ENCODE peak calls at places on chromosomes 7 and 10, in ten cellular contexts. One of them, this sample, is unnamed.
A peak's percentile ranks its signal among the peaks of the same experiment; 100 is the strongest.

GRCh38 chr10:75663947-75664664 is 232.7 kb downstream of the LRMDA start:
- DNase-seq in OCI-LY7: no peak
- DNase-seq in GF-D8: no peak
- DNase-seq in C1 segment of cervical spinal cord: no peak
- DNase-seq in GM12865: no peak
- DNase-seq in HTR-8/SVneo: no peak
- DNase-seq in cerebellar cortex: no peak
- DNase-seq in SHP77: no peak
- DNase-seq in heart left ventricle: no peak
- DNase-seq in RWPE1: no peak
- DNase-seq in this sample: no peak

GRCh38 chr10:69421611-69422308 is 5.0 kb upstream of the TACR2 start:
- DNase-seq in OCI-LY7: no peak
- DNase-seq in GF-D8: peak; percentile 70
- DNase-seq in C1 segment of cervical spinal cord: no peak
- DNase-seq in GM12865: no peak
- DNase-seq in HTR-8/SVneo: no peak
- DNase-seq in cerebellar cortex: no peak
- DNase-seq in SHP77: peak; percentile 61
- DNase-seq in heart left ventricle: peak; percentile 90
- DNase-seq in RWPE1: no peak
- DNase-seq in this sample: no peak

GRCh38 chr7:31850066-31850465 is 163.1 kb downstream of the PPP1R17 start:
- DNase-seq in OCI-LY7: no peak
- DNase-seq in GF-D8: no peak
- DNase-seq in C1 segment of cervical spinal cord: no peak
- DNase-seq in GM12865: no peak
- DNase-seq in HTR-8/SVneo: no peak
- DNase-seq in cerebellar cortex: no peak
- DNase-seq in SHP77: no peak
- DNase-seq in heart left ventricle: no peak
- DNase-seq in RWPE1: no peak
- DNase-seq in this sample: no peak

GRCh38 chr10:130377986-130378545 is 241.9 kb downstream of the GLRX3 start:
- DNase-seq in OCI-LY7: no peak
- DNase-seq in GF-D8: no peak
- DNase-seq in C1 segment of cervical spinal cord: no peak
- DNase-seq in GM12865: no peak
- DNase-seq in HTR-8/SVneo: no peak
- DNase-seq in cerebellar cortex: no peak
- DNase-seq in SHP77: no peak
- DNase-seq in heart left ventricle: no peak
- DNase-seq in RWPE1: no peak
- DNase-seq in this sample: no peak

GRCh38 chr7:115805458-115805857 is 225.1 kb downstream of the TFEC start:
- DNase-seq in OCI-LY7: no peak
- DNase-seq in GF-D8: no peak
- DNase-seq in C1 segment of cervical spinal cord: no peak
- DNase-seq in GM12865: no peak
- DNase-seq in HTR-8/SVneo: no peak
- DNase-seq in cerebellar cortex: no peak
- DNase-seq in SHP77: no peak
- DNase-seq in heart left ventricle: no peak
- DNase-seq in RWPE1: peak; percentile 4
- DNase-seq in this sample: no peak

GRCh38 chr7:12975387-12975786 is 288.0 kb downstream of the ARL4A start:
- DNase-seq in OCI-LY7: no peak
- DNase-seq in GF-D8: no peak
- DNase-seq in C1 segment of cervical spinal cord: no peak
- DNase-seq in GM12865: no peak
- DNase-seq in HTR-8/SVneo: no peak
- DNase-seq in cerebellar cortex: no peak
- DNase-seq in SHP77: no peak
- DNase-seq in heart left ventricle: no peak
- DNase-seq in RWPE1: no peak
- DNase-seq in this sample: no peak

GRCh38 chr7:129989466-129989865 is 36.7 kb upstream of the UBE2H start:
- DNase-seq in OCI-LY7: no peak
- DNase-seq in GF-D8: no peak
- DNase-seq in C1 segment of cervical spinal cord: no peak
- DNase-seq in GM12865: peak; percentile 82
- DNase-seq in HTR-8/SVneo: no peak
- DNase-seq in cerebellar cortex: no peak
- DNase-seq in SHP77: no peak
- DNase-seq in heart left ventricle: no peak
- DNase-seq in RWPE1: no peak
- DNase-seq in this sample: no peak

GRCh38 chr10:21888959-21889358 is 114.6 kb downstream of the DNAJC1 start:
- DNase-seq in OCI-LY7: peak; percentile 50
- DNase-seq in GF-D8: no peak
- DNase-seq in C1 segment of cervical spinal cord: no peak
- DNase-seq in GM12865: peak; percentile 97
- DNase-seq in HTR-8/SVneo: no peak
- DNase-seq in cerebellar cortex: no peak
- DNase-seq in SHP77: no peak
- DNase-seq in heart left ventricle: no peak
- DNase-seq in RWPE1: no peak
- DNase-seq in this sample: no peak

GRCh38 chr7:69994907-69995542 is 396.8 kb downstream of the AUTS2 start:
- DNase-seq in OCI-LY7: no peak
- DNase-seq in GF-D8: no peak
- DNase-seq in C1 segment of cervical spinal cord: no peak
- DNase-seq in GM12865: no peak
- DNase-seq in HTR-8/SVneo: no peak
- DNase-seq in cerebellar cortex: peak; percentile 8
- DNase-seq in SHP77: no peak
- DNase-seq in heart left ventricle: no peak
- DNase-seq in RWPE1: no peak
- DNase-seq in this sample: no peak

GRCh38 chr7:130141161-130141857 is 63.9 kb downstream of the TMEM209 start:
- DNase-seq in OCI-LY7: no peak
- DNase-seq in GF-D8: no peak
- DNase-seq in C1 segment of cervical spinal cord: peak; percentile 37
- DNase-seq in GM12865: no peak
- DNase-seq in HTR-8/SVneo: no peak
- DNase-seq in cerebellar cortex: peak; percentile 98
- DNase-seq in SHP77: peak; percentile 13
- DNase-seq in heart left ventricle: peak; percentile 53
- DNase-seq in RWPE1: no peak
- DNase-seq in this sample: peak; percentile 76

GRCh38 chr7:4871930-4872675 is 10.3 kb upstream of the PAPOLB start:
- DNase-seq in OCI-LY7: no peak
- DNase-seq in GF-D8: no peak
- DNase-seq in C1 segment of cervical spinal cord: no peak
- DNase-seq in GM12865: no peak
- DNase-seq in HTR-8/SVneo: no peak
- DNase-seq in cerebellar cortex: no peak
- DNase-seq in SHP77: no peak
- DNase-seq in heart left ventricle: no peak
- DNase-seq in RWPE1: no peak
- DNase-seq in this sample: no peak

GRCh38 chr7:78770422-78771410 is 682.8 kb downstream of the MAGI2 start:
- DNase-seq in OCI-LY7: no peak
- DNase-seq in GF-D8: no peak
- DNase-seq in C1 segment of cervical spinal cord: peak; percentile 38
- DNase-seq in GM12865: peak; percentile 21
- DNase-seq in HTR-8/SVneo: no peak
- DNase-seq in cerebellar cortex: peak; percentile 62
- DNase-seq in SHP77: peak; percentile 6
- DNase-seq in heart left ventricle: no peak
- DNase-seq in RWPE1: no peak
- DNase-seq in this sample: peak; percentile 65

GRCh38 chr7:538764-539685 is 19.4 kb upstream of the PDGFA start:
- DNase-seq in OCI-LY7: no peak
- DNase-seq in GF-D8: no peak
- DNase-seq in C1 segment of cervical spinal cord: no peak
- DNase-seq in GM12865: no peak
- DNase-seq in HTR-8/SVneo: no peak
- DNase-seq in cerebellar cortex: no peak
- DNase-seq in SHP77: no peak
- DNase-seq in heart left ventricle: no peak
- DNase-seq in RWPE1: peak; percentile 77
- DNase-seq in this sample: no peak

GRCh38 chr7:1458676-1459511 is at the start of gene MICALL2:
- DNase-seq in OCI-LY7: peak; percentile 19
- DNase-seq in GF-D8: no peak
- DNase-seq in C1 segment of cervical spinal cord: peak; percentile 41
- DNase-seq in GM12865: no peak
- DNase-seq in HTR-8/SVneo: peak; percentile 98
- DNase-seq in cerebellar cortex: no peak
- DNase-seq in SHP77: peak; percentile 74
- DNase-seq in heart left ventricle: peak; percentile 92
- DNase-seq in RWPE1: peak; percentile 92
- DNase-seq in this sample: no peak

GRCh38 chr7:89401099-89401498 is 605.6 kb upstream of the TEX47 start:
- DNase-seq in OCI-LY7: no peak
- DNase-seq in GF-D8: no peak
- DNase-seq in C1 segment of cervical spinal cord: no peak
- DNase-seq in GM12865: no peak
- DNase-seq in HTR-8/SVneo: no peak
- DNase-seq in cerebellar cortex: no peak
- DNase-seq in SHP77: no peak
- DNase-seq in heart left ventricle: no peak
- DNase-seq in RWPE1: no peak
- DNase-seq in this sample: no peak

GRCh38 chr7:2641406-2642393 is 9.9 kb downstream of the TTYH3 start:
- DNase-seq in OCI-LY7: peak; percentile 88
- DNase-seq in GF-D8: peak; percentile 93
- DNase-seq in C1 segment of cervical spinal cord: peak; percentile 76
- DNase-seq in GM12865: peak; percentile 65
- DNase-seq in HTR-8/SVneo: no peak
- DNase-seq in cerebellar cortex: peak; percentile 88
- DNase-seq in SHP77: peak; percentile 95
- DNase-seq in heart left ventricle: peak; percentile 97
- DNase-seq in RWPE1: no peak
- DNase-seq in this sample: peak; percentile 80

GRCh38 chr7:36474283-36475010 is 84.8 kb downstream of the ANLN start:
- DNase-seq in OCI-LY7: no peak
- DNase-seq in GF-D8: peak; percentile 24
- DNase-seq in C1 segment of cervical spinal cord: no peak
- DNase-seq in GM12865: peak; percentile 12
- DNase-seq in HTR-8/SVneo: peak; percentile 40
- DNase-seq in cerebellar cortex: no peak
- DNase-seq in SHP77: no peak
- DNase-seq in heart left ventricle: no peak
- DNase-seq in RWPE1: peak; percentile 70
- DNase-seq in this sample: no peak

GRCh38 chr10:78511324-78512204 is 477.9 kb downstream of the RPS24 start:
- DNase-seq in OCI-LY7: no peak
- DNase-seq in GF-D8: no peak
- DNase-seq in C1 segment of cervical spinal cord: no peak
- DNase-seq in GM12865: no peak
- DNase-seq in HTR-8/SVneo: no peak
- DNase-seq in cerebellar cortex: no peak
- DNase-seq in SHP77: no peak
- DNase-seq in heart left ventricle: no peak
- DNase-seq in RWPE1: no peak
- DNase-seq in this sample: no peak

GRCh38 chr7:140041626-140042385 is 20.9 kb downstream of the PARP12 start:
- DNase-seq in OCI-LY7: no peak
- DNase-seq in GF-D8: no peak
- DNase-seq in C1 segment of cervical spinal cord: no peak
- DNase-seq in GM12865: no peak
- DNase-seq in HTR-8/SVneo: no peak
- DNase-seq in cerebellar cortex: no peak
- DNase-seq in SHP77: no peak
- DNase-seq in heart left ventricle: no peak
- DNase-seq in RWPE1: no peak
- DNase-seq in this sample: no peak

This sample was measured in midbrain.